ENCODE peak calls at places on chromosomes 7 and 10, in four cellular contexts. P is Daoy, I is NCI-H1417 treated with DMSO at 0.1 percent for 48 hours, W is pancreas. B is an unnamed sample.

GRCh38 chr7:144404911-144405310 is 1.4 kb upstream of the NOBOX start:
- DNase-seq in P (no peak), I (no peak), W (no peak), B (no peak)

GRCh38 chr7:124720195-124720594 is 45.4 kb downstream of the GPR37 start:
- DNase-seq in P (peak), I (no peak), W (no peak), B (no peak)

GRCh38 chr7:111871283-111871682 is 309.0 kb upstream of the IMMP2L start:
- DNase-seq in P (no peak), I (no peak), W (no peak), B (no peak)

GRCh38 chr10:49382826-49383225 is 13.1 kb downstream of the DRGX start:
- DNase-seq in P (no peak), I (no peak), W (no peak), B (no peak)

GRCh38 chr7:158995514-158995913 is 139.2 kb downstream of the DYNC2I1 start:
- DNase-seq in P (no peak), I (no peak), W (no peak), B (no peak)

GRCh38 chr10:92848037-92848440 is 281 bp upstream of the EXOC6 start:
- DNase-seq in P (no peak), I (no peak), W (no peak), B (peak)

GRCh38 chr7:15584575-15584974 is 22.8 kb upstream of the AGMO start:
- DNase-seq in P (no peak), I (no peak), W (no peak), B (no peak)

GRCh38 chr10:97411411-97411810 is 10.3 kb upstream of the RRP12 start:
- DNase-seq in P (peak), I (no peak), W (no peak), B (no peak)

GRCh38 chr7:86470763-86471162 is 172.9 kb upstream of the GRM3 start:
- DNase-seq in P (no peak), I (no peak), W (no peak), B (no peak)

GRCh38 chr7:29500719-29501118 is 62.9 kb upstream of the PRR15 start:
- DNase-seq in P (no peak), I (no peak), W (no peak), B (no peak)

GRCh38 chr7:48147078-48147591 is 24.1 kb upstream of the ABCA13 start:
- DNase-seq in P (no peak), I (no peak), W (no peak), B (no peak)

GRCh38 chr10:119103241-119103640 is 672 bp upstream of the DENND10 start:
- DNase-seq in P (no peak), I (no peak), W (no peak), B (no peak)

GRCh38 chr7:77416621-77417371 is 647 bp upstream of the GSAP start:
- DNase-seq in P (no peak), I (peak), W (no peak), B (no peak)

GRCh38 chr7:22952306-22953011 is 61.5 kb downstream of the HYCC1 start:
- DNase-seq in P (no peak), I (no peak), W (no peak), B (no peak)

GRCh38 chr10:36531621-36532020 is 593.8 kb upstream of the ANKRD30A start:
- DNase-seq in P (peak), I (no peak), W (no peak), B (no peak)

GRCh38 chr10:50550291-50550839 is 73.4 kb downstream of the SGMS1 start:
- DNase-seq in P (no peak), I (no peak), W (peak), B (no peak)

GRCh38 chr7:122460936-122461335 is 156.4 kb upstream of the FEZF1 start:
- DNase-seq in P (no peak), I (no peak), W (no peak), B (no peak)

GRCh38 chr7:64996305-64996704 is 5.5 kb upstream of the ZNF117 start:
- DNase-seq in P (no peak), I (no peak), W (no peak), B (no peak)

GRCh38 chr10:101889256-101890210 is 45.9 kb upstream of the KCNIP2 start:
- DNase-seq in P (peak), I (peak), W (peak), B (peak)

GRCh38 chr7:133860628-133861135 is 266.5 kb upstream of the LRGUK start:
- DNase-seq in P (no peak), I (no peak), W (no peak), B (no peak)

GRCh38 chr7:157683251-157684156 is 346.7 kb downstream of the DNAJB6 start:
- DNase-seq in P (peak), I (no peak), W (no peak), B (no peak)

GRCh38 chr10:78763651-78764395 is 304.9 kb upstream of the ZMIZ1 start:
- DNase-seq in P (no peak), I (no peak), W (no peak), B (peak)

GRCh38 chr7:92740713-92741126 is 95.7 kb downstream of the CDK6 start:
- DNase-seq in P (peak), I (no peak), W (no peak), B (no peak)

GRCh38 chr10:67224553-67224952 is 298.7 kb downstream of the LRRTM3 start:
- DNase-seq in P (no peak), I (no peak), W (no peak), B (no peak)

GRCh38 chr10:95655571-95656290 is 780 bp downstream of the ALDH18A1 start:
- DNase-seq in P (peak), I (no peak), W (no peak), B (peak)

GRCh38 chr10:63197304-63198092 is 64.4 kb downstream of the NRBF2 start:
- DNase-seq in P (no peak), I (no peak), W (no peak), B (no peak)

GRCh38 chr7:47435889-47436312 is 146.0 kb downstream of the TNS3 start:
- DNase-seq in P (peak), I (no peak), W (peak), B (no peak)

GRCh38 chr7:158587425-158588084 is at the start of gene PTPRN2:
- DNase-seq in P (peak), I (no peak), W (peak), B (peak)

GRCh38 chr7:99461221-99461620 is 4.7 kb downstream of the ATP5MF start:
- DNase-seq in P (no peak), I (no peak), W (no peak), B (no peak)

GRCh38 chr7:23810099-23810498 is 100.1 kb downstream of the STK31 start:
- DNase-seq in P (no peak), I (no peak), W (no peak), B (no peak)

GRCh38 chr7:94400643-94401042 is 5.9 kb downstream of the COL1A2 start:
- DNase-seq in P (no peak), I (no peak), W (no peak), B (no peak)